ENCODE peak calls at places on chromosomes 7 and 10, in eight cellular contexts. One of them, this sample, is unnamed. For H3K4me1, the result is how much of the 10 kb centered on the place peaks cover.

GRCh38 chr10:95266674-95267095 is 24.1 kb downstream of the PDLIM1 start:
- DNase-seq in HepG2: peak
- DNase-seq in suprapubic skin: no peak
- DNase-seq in H1: no peak
- DNase-seq in heart left ventricle: no peak
- DNase-seq in ovary: no peak
- DNase-seq in K562: peak
- DNase-seq in adrenal gland: no peak
- DNase-seq in this sample: no peak

GRCh38 chr10:79454259-79454658 is 8.8 kb upstream of the ZCCHC24 start:
- DNase-seq in ovary: peak
- DNase-seq in H1: no peak
- DNase-seq in K562: no peak
- DNase-seq in adrenal gland: no peak
- DNase-seq in suprapubic skin: no peak
- DNase-seq in HepG2: no peak
- DNase-seq in heart left ventricle: no peak
- DNase-seq in this sample: no peak

GRCh38 chr7:83957333-83957732 is 237.3 kb downstream of the SEMA3A start:
- DNase-seq in K562: no peak
- DNase-seq in H1: no peak
- DNase-seq in heart left ventricle: no peak
- DNase-seq in suprapubic skin: no peak
- DNase-seq in HepG2: no peak
- DNase-seq in ovary: no peak
- DNase-seq in adrenal gland: no peak
- DNase-seq in this sample: no peak

GRCh38 chr10:21278491-21279216 is 246.8 kb downstream of the SKIDA1 start:
- DNase-seq in adrenal gland: peak
- DNase-seq in suprapubic skin: peak
- DNase-seq in H1: peak
- DNase-seq in K562: peak
- DNase-seq in HepG2: peak
- DNase-seq in heart left ventricle: peak
- DNase-seq in ovary: peak
- DNase-seq in this sample: peak

GRCh38 chr7:36487756-36488336 is 98.2 kb downstream of the ANLN start:
- DNase-seq in adrenal gland: peak
- DNase-seq in K562: peak
- DNase-seq in heart left ventricle: no peak
- DNase-seq in H1: no peak
- DNase-seq in ovary: no peak
- DNase-seq in HepG2: peak
- DNase-seq in suprapubic skin: no peak
- DNase-seq in this sample: peak

GRCh38 chr7:123026251-123026650 is 30.8 kb upstream of the TAS2R16 start:
- DNase-seq in suprapubic skin: no peak
- DNase-seq in K562: no peak
- DNase-seq in HepG2: no peak
- DNase-seq in H1: no peak
- DNase-seq in ovary: no peak
- DNase-seq in adrenal gland: no peak
- DNase-seq in heart left ventricle: no peak
- DNase-seq in this sample: no peak

GRCh38 chr10:101903827-101904520 is 60.4 kb upstream of the KCNIP2 start:
- DNase-seq in adrenal gland: no peak
- DNase-seq in HepG2: no peak
- DNase-seq in K562: no peak
- DNase-seq in heart left ventricle: no peak
- DNase-seq in suprapubic skin: no peak
- DNase-seq in H1: no peak
- DNase-seq in ovary: no peak
- DNase-seq in this sample: no peak

GRCh38 chr10:119507115-119507514 is 35.4 kb downstream of the RGS10 start:
- DNase-seq in K562: no peak
- DNase-seq in adrenal gland: no peak
- DNase-seq in H1: no peak
- DNase-seq in heart left ventricle: no peak
- DNase-seq in suprapubic skin: no peak
- DNase-seq in ovary: no peak
- DNase-seq in HepG2: no peak
- DNase-seq in this sample: no peak

GRCh38 chr10:2887391-2888070 is 179.8 kb upstream of the PFKP start:
- DNase-seq in ovary: no peak
- DNase-seq in adrenal gland: no peak
- DNase-seq in K562: no peak
- DNase-seq in HepG2: no peak
- DNase-seq in heart left ventricle: no peak
- DNase-seq in suprapubic skin: no peak
- DNase-seq in H1: no peak
- DNase-seq in this sample: no peak

GRCh38 chr7:156962145-156962544 is 12.6 kb downstream of the NOM1 start:
- DNase-seq in HepG2: no peak
- DNase-seq in H1: no peak
- DNase-seq in K562: no peak
- DNase-seq in ovary: no peak
- DNase-seq in suprapubic skin: no peak
- DNase-seq in heart left ventricle: no peak
- DNase-seq in adrenal gland: no peak
- DNase-seq in this sample: no peak
- H3K4me1 ChIP-seq in HepG2: under half
- H3K4me1 ChIP-seq in H1: under half
- H3K4me1 ChIP-seq in K562: under half
- H3K4me1 ChIP-seq in ovary: under half
- H3K4me1 ChIP-seq in suprapubic skin: under half
- H3K4me1 ChIP-seq in heart left ventricle: under half
- H3K4me1 ChIP-seq in adrenal gland: under half
- H3K4me1 ChIP-seq in this sample: under half

GRCh38 chr10:77490915-77491314 is 146.7 kb downstream of the KCNMA1 start:
- DNase-seq in suprapubic skin: no peak
- DNase-seq in H1: no peak
- DNase-seq in K562: no peak
- DNase-seq in HepG2: no peak
- DNase-seq in heart left ventricle: no peak
- DNase-seq in ovary: no peak
- DNase-seq in adrenal gland: no peak
- DNase-seq in this sample: no peak

GRCh38 chr10:77493239-77493806 is 144.3 kb downstream of the KCNMA1 start:
- DNase-seq in suprapubic skin: no peak
- DNase-seq in heart left ventricle: no peak
- DNase-seq in H1: no peak
- DNase-seq in ovary: no peak
- DNase-seq in HepG2: no peak
- DNase-seq in K562: no peak
- DNase-seq in adrenal gland: no peak
- DNase-seq in this sample: no peak

GRCh38 chr10:77494789-77495541 is 142.6 kb downstream of the KCNMA1 start:
- DNase-seq in heart left ventricle: no peak
- DNase-seq in suprapubic skin: no peak
- DNase-seq in HepG2: no peak
- DNase-seq in adrenal gland: no peak
- DNase-seq in K562: no peak
- DNase-seq in ovary: no peak
- DNase-seq in H1: no peak
- DNase-seq in this sample: no peak

GRCh38 chr10:77496941-77497420 is 140.6 kb downstream of the KCNMA1 start:
- DNase-seq in ovary: no peak
- DNase-seq in suprapubic skin: no peak
- DNase-seq in heart left ventricle: no peak
- DNase-seq in HepG2: peak
- DNase-seq in adrenal gland: no peak
- DNase-seq in H1: no peak
- DNase-seq in K562: no peak
- DNase-seq in this sample: no peak

DNA sequence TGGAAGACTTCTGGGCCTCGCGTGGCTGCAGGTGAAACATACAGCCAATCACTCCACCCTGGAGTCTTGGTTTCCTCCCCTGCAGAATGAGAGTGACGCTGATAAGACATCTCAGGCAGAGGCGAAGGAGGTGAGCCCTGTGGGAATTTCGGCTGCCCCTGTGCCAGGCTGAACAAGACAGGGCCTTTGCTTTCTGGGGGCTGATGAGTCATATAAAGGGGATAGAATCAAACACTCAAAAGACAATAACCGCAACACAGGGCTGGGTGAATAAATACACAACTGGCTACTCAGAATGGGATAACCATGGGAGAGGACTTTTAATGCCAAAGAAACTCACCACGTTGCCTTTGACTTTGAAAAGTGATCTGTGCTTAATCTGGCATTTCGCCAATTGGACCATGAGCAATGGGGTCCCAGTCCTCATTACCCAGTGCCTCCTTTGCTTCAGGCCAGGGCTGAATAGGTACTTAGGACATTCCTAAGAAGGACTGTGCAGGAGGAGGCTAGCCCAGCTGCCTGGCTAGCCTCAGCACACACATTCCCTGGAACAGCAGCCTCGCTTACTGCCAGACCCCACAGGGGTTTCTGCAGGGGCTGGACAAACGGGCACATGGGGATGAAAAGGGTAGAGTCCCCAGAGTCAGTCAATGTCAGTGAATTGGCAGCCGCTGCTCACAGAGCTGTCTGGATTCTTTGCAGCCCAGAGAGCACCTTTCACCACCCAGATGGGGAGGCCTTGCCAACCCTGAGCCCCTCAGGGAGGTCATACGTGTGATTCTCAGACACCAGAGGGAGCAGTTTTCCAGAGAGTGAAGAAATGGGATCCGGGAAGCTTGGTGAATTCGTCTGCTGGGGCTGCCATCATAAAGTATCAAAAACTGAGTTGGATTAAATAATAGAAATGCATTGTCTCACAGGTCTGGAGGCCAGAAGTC is 143.5 kb downstream of the KCNMA1 start:
- DNase-seq in H1: no peak
- DNase-seq in K562: peak
- DNase-seq in heart left ventricle: no peak
- DNase-seq in suprapubic skin: no peak
- DNase-seq in HepG2: peak
- DNase-seq in ovary: no peak
- DNase-seq in adrenal gland: no peak
- DNase-seq in this sample: no peak
- TF ChIP-seq POLR2A in H1: no peak
- TF ChIP-seq POLR2A in K562: no peak
- TF ChIP-seq POLR2A in heart left ventricle: no peak
- TF ChIP-seq POLR2A in suprapubic skin: no peak
- TF ChIP-seq POLR2A in HepG2: no peak
- TF ChIP-seq POLR2A in ovary: no peak
- TF ChIP-seq POLR2A in adrenal gland: no peak
- TF ChIP-seq POLR2A in this sample: no peak

GRCh38 chr7:119377-120163 is 72.8 kb upstream of the FAM20C start:
- DNase-seq in H1: no peak
- DNase-seq in K562: no peak
- DNase-seq in suprapubic skin: no peak
- DNase-seq in ovary: peak
- DNase-seq in heart left ventricle: peak
- DNase-seq in adrenal gland: no peak
- DNase-seq in HepG2: no peak
- DNase-seq in this sample: no peak

GRCh38 chr7:120591-120991 is 71.8 kb upstream of the FAM20C start:
- DNase-seq in K562: no peak
- DNase-seq in heart left ventricle: no peak
- DNase-seq in adrenal gland: no peak
- DNase-seq in H1: no peak
- DNase-seq in suprapubic skin: no peak
- DNase-seq in ovary: peak
- DNase-seq in HepG2: no peak
- DNase-seq in this sample: no peak

GRCh38 chr7:120164-120555 is 72.2 kb upstream of the FAM20C start:
- DNase-seq in heart left ventricle: no peak
- DNase-seq in adrenal gland: no peak
- DNase-seq in ovary: peak
- DNase-seq in K562: no peak
- DNase-seq in HepG2: no peak
- DNase-seq in H1: no peak
- DNase-seq in suprapubic skin: no peak
- DNase-seq in this sample: no peak

GRCh38 chr7:121406-121805 is 71.0 kb upstream of the FAM20C start:
- DNase-seq in K562: no peak
- DNase-seq in adrenal gland: no peak
- DNase-seq in suprapubic skin: no peak
- DNase-seq in HepG2: no peak
- DNase-seq in ovary: no peak
- DNase-seq in heart left ventricle: no peak
- DNase-seq in H1: no peak
- DNase-seq in this sample: no peak

DNA sequence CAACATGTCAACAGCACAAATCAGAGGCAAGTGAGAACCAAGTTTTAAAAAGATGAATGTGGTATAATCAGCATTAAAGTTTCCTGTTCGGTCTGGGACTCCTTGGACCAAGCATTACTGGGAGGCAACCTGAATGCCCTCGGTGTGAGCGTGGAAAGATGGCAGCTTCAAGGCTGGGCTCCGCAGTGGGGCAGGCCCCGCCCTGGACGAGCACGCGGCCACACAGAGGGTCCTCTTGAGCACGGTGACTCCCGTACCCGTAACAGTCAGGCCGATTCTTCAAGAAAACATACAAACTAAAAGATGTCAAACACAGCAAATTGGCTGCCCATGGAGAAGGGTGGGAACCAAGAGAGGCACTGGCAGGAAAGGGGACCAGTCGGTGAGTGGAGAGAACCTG is 71.4 kb upstream of the FAM20C start:
- DNase-seq in suprapubic skin: no peak
- DNase-seq in ovary: peak
- DNase-seq in H1: no peak
- DNase-seq in adrenal gland: no peak
- DNase-seq in K562: no peak
- DNase-seq in HepG2: no peak
- DNase-seq in heart left ventricle: no peak
- DNase-seq in this sample: no peak
- H3K4me1 ChIP-seq in suprapubic skin: under half
- H3K4me1 ChIP-seq in ovary: under half
- H3K4me1 ChIP-seq in H1: under half
- H3K4me1 ChIP-seq in adrenal gland: under half
- H3K4me1 ChIP-seq in K562: under half
- H3K4me1 ChIP-seq in HepG2: under half
- H3K4me1 ChIP-seq in heart left ventricle: under half
- H3K4me1 ChIP-seq in this sample: half or more

GRCh38 chr10:32412499-32412853 is 33.5 kb upstream of the CCDC7 start:
- DNase-seq in adrenal gland: no peak
- DNase-seq in H1: no peak
- DNase-seq in ovary: no peak
- DNase-seq in HepG2: no peak
- DNase-seq in heart left ventricle: no peak
- DNase-seq in suprapubic skin: no peak
- DNase-seq in K562: no peak
- DNase-seq in this sample: no peak

GRCh38 chr10:32411797-32412498 is 34.0 kb upstream of the CCDC7 start:
- DNase-seq in suprapubic skin: no peak
- DNase-seq in H1: no peak
- DNase-seq in adrenal gland: no peak
- DNase-seq in heart left ventricle: no peak
- DNase-seq in HepG2: no peak
- DNase-seq in ovary: no peak
- DNase-seq in K562: no peak
- DNase-seq in this sample: no peak

GRCh38 chr10:32415361-32415760 is 30.6 kb upstream of the CCDC7 start:
- DNase-seq in adrenal gland: no peak
- DNase-seq in H1: no peak
- DNase-seq in HepG2: no peak
- DNase-seq in heart left ventricle: no peak
- DNase-seq in ovary: no peak
- DNase-seq in suprapubic skin: no peak
- DNase-seq in K562: no peak
- DNase-seq in this sample: no peak

GRCh38 chr10:32410569-32410968 is 35.4 kb upstream of the CCDC7 start:
- DNase-seq in ovary: no peak
- DNase-seq in adrenal gland: no peak
- DNase-seq in H1: no peak
- DNase-seq in HepG2: no peak
- DNase-seq in K562: no peak
- DNase-seq in suprapubic skin: no peak
- DNase-seq in heart left ventricle: no peak
- DNase-seq in this sample: no peak

GRCh38 chr10:32413513-32413912 is 32.4 kb upstream of the CCDC7 start:
- DNase-seq in adrenal gland: peak
- DNase-seq in heart left ventricle: no peak
- DNase-seq in H1: no peak
- DNase-seq in ovary: no peak
- DNase-seq in HepG2: no peak
- DNase-seq in K562: no peak
- DNase-seq in suprapubic skin: no peak
- DNase-seq in this sample: no peak
- TF ChIP-seq POLR2A in adrenal gland: no peak
- TF ChIP-seq POLR2A in heart left ventricle: no peak
- TF ChIP-seq POLR2A in H1: no peak
- TF ChIP-seq POLR2A in ovary: no peak
- TF ChIP-seq POLR2A in HepG2: no peak
- TF ChIP-seq POLR2A in K562: no peak
- TF ChIP-seq POLR2A in suprapubic skin: no peak
- TF ChIP-seq POLR2A in this sample: no peak